ENCODE peak calls at places on chromosomes 1 and 21, in four cellular contexts. K is GM12878, Q is K562, O is HepG2. G is an unnamed sample.

GRCh38 chr1:36349241-36349671 is 25.8 kb upstream of the EVA1B start:
- DNase-seq in K (peak), Q (no peak), O (peak), G (no peak)

GRCh38 chr1:42439940-42440339 is 15.9 kb downstream of the ZMYND12 start:
- DNase-seq in K (no peak), Q (no peak), O (peak), G (no peak)

GRCh38 chr1:34419662-34420061 is 243.0 kb downstream of the C1orf94 start:
- DNase-seq in K (no peak), Q (peak), O (no peak), G (peak)

GRCh38 chr1:236750928-236751327 is 44.2 kb upstream of the MTR start:
- DNase-seq in K (no peak), Q (no peak), O (no peak), G (no peak)

GRCh38 chr21:43375006-43375826 is 51.7 kb downstream of the SIK1 start:
- DNase-seq in K (no peak), Q (no peak), O (no peak), G (no peak)

GRCh38 chr1:240111558-240111957 is 19.9 kb downstream of the FMN2 start:
- DNase-seq in K (no peak), Q (no peak), O (no peak), G (no peak)

GRCh38 chr1:66598670-66599069 is 64.7 kb downstream of the SGIP1 start:
- DNase-seq in K (no peak), Q (no peak), O (no peak), G (no peak)

GRCh38 chr1:29865051-29865450 is 628.7 kb downstream of the PTPRU start:
- DNase-seq in K (no peak), Q (no peak), O (no peak), G (no peak)

GRCh38 chr21:37603129-37603528 is 236.6 kb downstream of the DYRK1A start:
- DNase-seq in K (no peak), Q (no peak), O (no peak), G (no peak)

GRCh38 chr21:42973309-42973990 is 912 bp upstream of the PKNOX1 start:
- DNase-seq in K (no peak), Q (peak), O (no peak), G (no peak)

GRCh38 chr1:230243583-230244377 is 176.7 kb downstream of the GALNT2 start:
- DNase-seq in K (no peak), Q (no peak), O (no peak), G (no peak)

GRCh38 chr1:197083474-197083873 is 16.4 kb upstream of the F13B start:
- DNase-seq in K (no peak), Q (no peak), O (no peak), G (no peak)

GRCh38 chr1:28811766-28812668 is at the start of gene OPRD1:
- DNase-seq in K (no peak), Q (peak), O (no peak), G (peak)

GRCh38 chr1:175829845-175830244 is 86.5 kb upstream of the TNR start:
- DNase-seq in K (no peak), Q (no peak), O (no peak), G (no peak)

GRCh38 chr1:33025761-33026160 is 10.9 kb downstream of the AK2 start:
- DNase-seq in K (no peak), Q (no peak), O (no peak), G (no peak)

GRCh38 chr1:54804471-54805132 is 3.5 kb upstream of the TTC22 start:
- DNase-seq in K (no peak), Q (no peak), O (no peak), G (no peak)

GRCh38 chr1:233655433-233655844 is 41.5 kb downstream of the KCNK1 start:
- DNase-seq in K (no peak), Q (no peak), O (no peak), G (no peak)

GRCh38 chr21:43851593-43851992 is 13.4 kb upstream of the AGPAT3 start:
- DNase-seq in K (no peak), Q (no peak), O (no peak), G (no peak)

GRCh38 chr1:15033264-15033663 is 120.3 kb upstream of the TMEM51 start:
- DNase-seq in K (no peak), Q (no peak), O (no peak), G (no peak)

GRCh38 chr21:27700974-27701614 is 734.2 kb upstream of the ADAMTS5 start:
- DNase-seq in K (no peak), Q (peak), O (peak), G (peak)

GRCh38 chr1:199585392-199585791 is 442.1 kb upstream of the NR5A2 start:
- DNase-seq in K (no peak), Q (no peak), O (no peak), G (no peak)

GRCh38 chr1:42379794-42380616 is 587 bp upstream of the RIMKLA start:
- DNase-seq in K (no peak), Q (peak), O (peak), G (peak)

GRCh38 chr1:194184402-194184801 is 998.0 kb upstream of the B3GALT2 start:
- DNase-seq in K (no peak), Q (no peak), O (no peak), G (no peak)

GRCh38 chr21:27134513-27134912 is 167.6 kb upstream of the ADAMTS5 start:
- DNase-seq in K (no peak), Q (no peak), O (no peak), G (no peak)

GRCh38 chr1:73604739-73605138 is 593.2 kb downstream of the LRRIQ3 start:
- DNase-seq in K (no peak), Q (no peak), O (no peak), G (no peak)

GRCh38 chr1:243793298-243793697 is 56.7 kb downstream of the AKT3 start:
- DNase-seq in K (no peak), Q (no peak), O (no peak), G (no peak)

GRCh38 chr1:52917156-52917555 is 4.4 kb downstream of the ECHDC2 start:
- DNase-seq in K (no peak), Q (no peak), O (no peak), G (no peak)

GRCh38 chr21:35256468-35256988 is 207.4 kb upstream of the RUNX1 start:
- DNase-seq in K (no peak), Q (no peak), O (peak), G (no peak)

GRCh38 chr21:35179990-35180557 is 131.0 kb upstream of the RUNX1 start:
- DNase-seq in K (no peak), Q (no peak), O (no peak), G (no peak)

GRCh38 chr1:229238674-229239415 is 32.1 kb upstream of the RAB4A start:
- DNase-seq in K (no peak), Q (no peak), O (no peak), G (no peak)

GRCh38 chr1:145991799-145992412 is 4.5 kb downstream of the TXNIP start:
- DNase-seq in K (no peak), Q (no peak), O (no peak), G (no peak)

DNA sequence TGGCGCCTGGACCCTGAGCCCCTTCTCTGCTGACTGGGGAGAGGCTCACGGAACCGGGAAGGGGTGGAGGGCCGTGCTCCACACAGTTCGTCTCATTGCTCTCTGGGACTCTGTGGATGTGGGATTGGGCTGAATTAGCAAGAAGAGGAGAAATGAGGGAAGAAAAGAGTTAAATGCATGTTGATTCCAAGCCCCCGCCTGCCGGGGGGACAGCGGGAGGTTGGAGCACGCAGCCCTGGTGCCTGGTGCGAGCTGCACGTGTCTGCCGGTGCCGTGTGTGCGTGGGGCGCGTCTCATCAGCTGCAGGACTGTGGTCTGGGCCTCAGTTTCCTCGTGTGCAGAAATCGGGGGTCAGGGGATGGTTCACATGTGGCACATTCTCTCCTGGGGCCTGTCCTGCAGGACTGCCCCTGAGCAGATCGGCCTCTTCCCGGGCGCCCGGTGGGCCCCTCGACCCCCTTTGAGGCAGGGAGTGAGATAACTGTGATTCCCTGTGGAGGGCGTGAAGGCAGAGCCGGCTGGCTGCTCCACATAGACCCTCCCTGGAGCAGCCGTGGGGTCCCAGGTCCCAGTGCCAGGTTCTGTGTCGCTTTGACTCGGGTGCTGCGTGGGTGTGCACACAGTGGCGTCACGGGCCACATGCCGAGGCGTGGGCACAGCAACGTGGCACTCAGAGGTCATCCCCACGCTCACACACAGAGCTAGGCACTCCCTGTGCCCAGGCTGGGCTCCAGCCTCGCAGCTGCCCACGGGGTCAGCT is 11.4 kb downstream of the SAMD11 start:
- DNase-seq in K (no peak), Q (no peak), O (no peak), G (no peak)
- TF ChIP-seq EZH2 in K (no peak), Q (no peak), O (peak), G (no peak)

GRCh38 chr1:154191990-154192450 is at the start of gene TPM3:
- DNase-seq in K (no peak), Q (no peak), O (no peak), G (no peak)

GRCh38 chr1:154190550-154190949 is 1.4 kb downstream of the TPM3 start:
- DNase-seq in K (no peak), Q (no peak), O (peak), G (no peak)

GRCh38 chr1:154198756-154199562 is 7.1 kb upstream of the TPM3 start:
- DNase-seq in K (no peak), Q (peak), O (peak), G (peak)

GRCh38 chr1:154192476-154192875 is 576 bp upstream of the TPM3 start:
- DNase-seq in K (no peak), Q (no peak), O (no peak), G (no peak)

GRCh38 chr1:154193821-154194220 is 1.9 kb upstream of the TPM3 start:
- DNase-seq in K (no peak), Q (no peak), O (peak), G (no peak)
- TF ChIP-seq CBX5 in K (no peak), Q (no peak), O (no peak), G (no peak)

GRCh38 chr1:44417351-44418021 is 12.4 kb downstream of the RNF220 start:
- DNase-seq in K (no peak), Q (no peak), O (no peak), G (peak)
- TF ChIP-seq EZH2 in K (no peak), Q (no peak), O (no peak), G (no peak)

GRCh38 chr1:24790490-24790889 is 45.2 kb downstream of the CLIC4 start:
- DNase-seq in K (no peak), Q (no peak), O (no peak), G (no peak)

GRCh38 chr1:24783713-24784112 is 38.5 kb downstream of the CLIC4 start:
- DNase-seq in K (no peak), Q (no peak), O (peak), G (no peak)

GRCh38 chr1:24782689-24783088 is 37.4 kb downstream of the CLIC4 start:
- DNase-seq in K (no peak), Q (no peak), O (no peak), G (no peak)

DNA sequence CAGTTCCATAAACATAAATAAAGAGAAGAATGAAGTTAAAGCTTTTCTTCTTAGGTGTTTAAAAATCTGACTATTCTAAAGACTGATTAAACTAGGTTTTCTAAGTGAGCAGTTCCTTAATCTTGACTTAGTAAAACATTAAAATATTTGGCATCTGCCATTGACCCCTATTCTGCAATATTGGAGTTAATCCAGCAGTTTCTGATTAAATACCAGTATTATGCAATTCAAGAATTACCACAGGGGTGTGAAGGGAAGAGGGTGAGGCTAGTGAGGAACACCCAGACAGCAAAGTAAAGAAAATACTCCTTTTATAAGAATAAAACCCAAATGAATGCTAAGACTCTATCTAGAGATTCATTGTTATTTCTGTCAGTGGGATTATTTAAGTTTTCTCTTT is 40.9 kb downstream of the CLIC4 start:
- DNase-seq in K (no peak), Q (no peak), O (no peak), G (no peak)
- TF ChIP-seq CBX5 in K (no peak), Q (no peak), O (no peak), G (no peak)

DNA sequence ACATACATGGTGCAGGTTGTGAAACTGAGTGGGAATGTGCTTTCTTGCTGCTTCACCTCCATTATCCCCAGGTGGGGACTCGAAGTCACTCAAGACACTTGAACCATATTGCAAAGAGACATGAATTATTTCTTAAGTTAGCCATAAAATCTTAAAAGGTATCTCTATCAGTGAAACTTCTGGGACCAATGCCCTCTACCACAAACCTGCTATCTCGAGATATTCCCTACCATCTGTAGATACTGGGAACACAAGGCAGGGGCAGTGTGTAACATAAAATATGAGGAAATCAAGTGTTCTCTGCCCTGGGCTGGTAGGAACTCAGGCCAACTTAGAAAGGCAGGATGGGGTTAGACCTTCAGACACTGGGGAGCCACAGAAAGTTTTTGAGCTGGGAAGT is 1.3 kb upstream of the CD58 start:
- DNase-seq in K (no peak), Q (no peak), O (no peak), G (no peak)
- TF ChIP-seq EZH2 in K (no peak), Q (no peak), O (no peak), G (no peak)

G was measured in H1.